ENCODE peak calls at places on chromosomes 1 and 21, in five cellular contexts. U is Caki2; X is Karpas-422; F is CD4-positive, alpha-beta T cell; P is posterior cingulate gyrus. I is an unnamed sample.

GRCh38 chr1:26336477-26337205 is 17.3 kb downstream of the CRYBG2 start:
- DNase-seq in U (peak), X (peak), F (peak), P (no peak), I (peak)

GRCh38 chr21:34544032-34544496 is 32.1 kb upstream of the KCNE1 start:
- DNase-seq in U (peak), X (peak), F (peak), P (no peak), I (peak)

GRCh38 chr1:220426989-220427388 is 100.9 kb upstream of the MARK1 start:
- DNase-seq in U (no peak), X (no peak), F (no peak), P (no peak), I (no peak)

GRCh38 chr1:43156026-43156425 is 16.1 kb downstream of the EBNA1BP2 start:
- DNase-seq in U (no peak), X (no peak), F (no peak), P (no peak), I (no peak)

GRCh38 chr1:212256404-212256803 is 28.8 kb upstream of the PPP2R5A start:
- DNase-seq in U (no peak), X (no peak), F (peak), P (no peak), I (no peak)

GRCh38 chr1:225849905-225850304 is 32.3 kb downstream of the TMEM63A start:
- DNase-seq in U (no peak), X (no peak), F (no peak), P (no peak), I (no peak)

GRCh38 chr1:23910553-23911246 is 2.5 kb downstream of the CNR2 start:
- DNase-seq in U (no peak), X (peak), F (no peak), P (no peak), I (no peak)

GRCh38 chr1:159953866-159954515 is at the start of gene SLAMF9:
- DNase-seq in U (no peak), X (no peak), F (no peak), P (no peak), I (no peak)

GRCh38 chr1:178818416-178818815 is 52.5 kb downstream of the ANGPTL1 start:
- DNase-seq in U (no peak), X (no peak), F (no peak), P (no peak), I (no peak)

GRCh38 chr1:201471772-201472171 is 2.8 kb upstream of the PHLDA3 start:
- DNase-seq in U (no peak), X (no peak), F (no peak), P (no peak), I (no peak)

GRCh38 chr1:3604468-3604974 is 6.8 kb downstream of the MEGF6 start:
- DNase-seq in U (no peak), X (no peak), F (no peak), P (no peak), I (no peak)

GRCh38 chr1:62317021-62317768 is 2.0 kb downstream of the KANK4 start:
- DNase-seq in U (no peak), X (no peak), F (no peak), P (no peak), I (no peak)

GRCh38 chr1:109877320-109877771 is 33.3 kb upstream of the CSF1 start:
- DNase-seq in U (peak), X (no peak), F (no peak), P (peak), I (peak)

GRCh38 chr1:88873737-88874374 is 17.5 kb downstream of the GTF2B start:
- DNase-seq in U (no peak), X (no peak), F (no peak), P (no peak), I (no peak)

GRCh38 chr1:8021676-8022266 is 4.3 kb downstream of the ERRFI1 start:
- DNase-seq in U (peak), X (no peak), F (no peak), P (no peak), I (no peak)

GRCh38 chr1:218473527-218473926 is 128.4 kb downstream of the TGFB2 start:
- DNase-seq in U (no peak), X (no peak), F (no peak), P (no peak), I (no peak)

GRCh38 chr1:106268070-106268469 is 788.4 kb upstream of the PRMT6 start:
- DNase-seq in U (no peak), X (no peak), F (no peak), P (peak), I (no peak)

GRCh38 chr1:1075148-1075935 is 1.2 kb upstream of the RNF223 start:
- DNase-seq in U (no peak), X (no peak), F (no peak), P (peak), I (no peak)

I was measured in kidney glomerular epithelial cell.